ENCODE peak calls at places on chromosome 11, in four cellular contexts. B is BE2C; K is naive thymus-derived CD4-positive, alpha-beta T cell; A is tibial artery. C is an unnamed sample.

GRCh38 chr11:33376331-33377099 is 119.3 kb downstream of the HIPK3 start:
- DNase-seq in B (no peak), K (no peak), A (no peak), C (no peak)

GRCh38 chr11:91560434-91560833 is 664.2 kb upstream of the FAT3 start:
- DNase-seq in B (no peak), K (no peak), A (no peak), C (no peak)

GRCh38 chr11:5689551-5689983 is at the start of gene TRIM22:
- DNase-seq in B (no peak), K (peak; percentile 79), A (peak; percentile 73), C (no peak)

GRCh38 chr11:115959098-115959497 is 454.9 kb upstream of the CADM1 start:
- DNase-seq in B (no peak), K (no peak), A (no peak), C (no peak)

GRCh38 chr11:10387209-10388083 is 67.6 kb upstream of the AMPD3 start:
- DNase-seq in B (no peak), K (no peak), A (peak; percentile 86), C (peak; percentile 83)

GRCh38 chr11:121741954-121742361 is 289.2 kb upstream of the SORL1-AS1 start:
- DNase-seq in B (peak; percentile 83), K (no peak), A (peak; percentile 94), C (peak; percentile 91)

GRCh38 chr11:39120890-39121289 is 2338.6 kb downstream of the LRRC4C start:
- DNase-seq in B (no peak), K (no peak), A (no peak), C (no peak)

GRCh38 chr11:85316967-85317366 is 310.2 kb downstream of the DLG2 start:
- DNase-seq in B (no peak), K (no peak), A (no peak), C (no peak)

GRCh38 chr11:102534261-102534872 is 3.8 kb upstream of the MMP7 start:
- DNase-seq in B (no peak), K (no peak), A (no peak), C (no peak)

GRCh38 chr11:100105605-100106358 is 581.3 kb upstream of the ARHGAP42 start:
- DNase-seq in B (no peak), K (no peak), A (no peak), C (no peak)

GRCh38 chr11:116916872-116917271 is 79.5 kb upstream of the APOA1 start:
- DNase-seq in B (no peak), K (no peak), A (no peak), C (no peak)

GRCh38 chr11:118883368-118884071 is at the start of gene CXCR5:
- DNase-seq in B (no peak), K (no peak), A (no peak), C (no peak)

GRCh38 chr11:81007046-81007445 is 1566.2 kb upstream of the TENM4 start:
- DNase-seq in B (no peak), K (no peak), A (no peak), C (no peak)

GRCh38 chr11:134863294-134863693 is 451.3 kb upstream of the B3GAT1 start:
- DNase-seq in B (no peak), K (no peak), A (no peak), C (no peak)

GRCh38 chr11:4991066-4991465 is 3.6 kb upstream of the OR51L1 start:
- DNase-seq in B (no peak), K (no peak), A (no peak), C (no peak)

GRCh38 chr11:33835143-33835878 is 56.6 kb downstream of the LMO2 start:
- DNase-seq in B (no peak), K (no peak), A (no peak), C (no peak)

GRCh38 chr11:36077886-36078685 is 134.2 kb downstream of the LDLRAD3 start:
- DNase-seq in B (no peak), K (no peak), A (no peak), C (no peak)

GRCh38 chr11:34343153-34343552 is 14.7 kb downstream of the ABTB2 start:
- DNase-seq in B (no peak), K (no peak), A (no peak), C (no peak)

GRCh38 chr11:22785251-22785650 is 44.4 kb downstream of the SVIP start:
- DNase-seq in B (no peak), K (no peak), A (no peak), C (no peak)

GRCh38 chr11:32333335-32333991 is 101.9 kb downstream of the WT1 start:
- DNase-seq in B (no peak), K (peak; percentile 9), A (peak; percentile 70), C (peak; percentile 73)

GRCh38 chr11:43918662-43919061 is 23.8 kb upstream of the C11orf96 start:
- DNase-seq in B (no peak), K (no peak), A (no peak), C (no peak)

GRCh38 chr11:69108030-69108429 is 47.7 kb upstream of the SMIM38 start:
- DNase-seq in B (no peak), K (no peak), A (no peak), C (no peak)

GRCh38 chr11:68822546-68822945 is 19.2 kb downstream of the CPT1A start:
- DNase-seq in B (no peak), K (no peak), A (no peak), C (no peak)

GRCh38 chr11:76885390-76886097 is 24.8 kb downstream of the ACER3 start:
- DNase-seq in B (no peak), K (no peak), A (no peak), C (no peak)

GRCh38 chr11:95849087-95849825 is 59.0 kb downstream of the CEP57 start:
- DNase-seq in B (peak; percentile 54), K (peak; percentile 18), A (peak; percentile 79), C (peak; percentile 63)

GRCh38 chr11:72308226-72309073 is 64.5 kb upstream of the PHOX2A start:
- DNase-seq in B (peak; percentile 98), K (no peak), A (no peak), C (no peak)

GRCh38 chr11:35953081-35953480 is 9.2 kb downstream of the LDLRAD3 start:
- DNase-seq in B (peak; percentile 45), K (no peak), A (no peak), C (no peak)

GRCh38 chr11:61542024-61542461 is 33.5 kb downstream of the LRRC10B start:
- DNase-seq in B (peak; percentile 41), K (no peak), A (no peak), C (no peak)

GRCh38 chr11:1629326-1630185 is at the start of gene KRTAP5-5:
- DNase-seq in B (no peak), K (no peak), A (no peak), C (no peak)

GRCh38 chr11:134033696-134034491 is 35.0 kb upstream of the JAM3 start:
- DNase-seq in B (peak; percentile 95), K (peak; percentile 54), A (peak; percentile 95), C (peak; percentile 91)

GRCh38 chr11:77088236-77089003 is 14.2 kb upstream of the OMP start:
- DNase-seq in B (no peak), K (no peak), A (peak; percentile 48), C (no peak)

GRCh38 chr11:65428578-65429068 is 6.0 kb downstream of the NEAT1 start:
- DNase-seq in B (no peak), K (peak; percentile 35), A (peak; percentile 72), C (peak; percentile 58)

GRCh38 chr11:65429069-65429681 is 6.6 kb downstream of the NEAT1 start:
- DNase-seq in B (no peak), K (no peak), A (peak; percentile 64), C (peak; percentile 61)

GRCh38 chr11:65430406-65431217 is 8.0 kb downstream of the NEAT1 start:
- DNase-seq in B (no peak), K (peak; percentile 45), A (no peak), C (peak; percentile 50)

GRCh38 chr11:65431452-65432132 is 9.0 kb downstream of the NEAT1 start:
- DNase-seq in B (no peak), K (peak; percentile 76), A (no peak), C (peak; percentile 44)

DNA sequence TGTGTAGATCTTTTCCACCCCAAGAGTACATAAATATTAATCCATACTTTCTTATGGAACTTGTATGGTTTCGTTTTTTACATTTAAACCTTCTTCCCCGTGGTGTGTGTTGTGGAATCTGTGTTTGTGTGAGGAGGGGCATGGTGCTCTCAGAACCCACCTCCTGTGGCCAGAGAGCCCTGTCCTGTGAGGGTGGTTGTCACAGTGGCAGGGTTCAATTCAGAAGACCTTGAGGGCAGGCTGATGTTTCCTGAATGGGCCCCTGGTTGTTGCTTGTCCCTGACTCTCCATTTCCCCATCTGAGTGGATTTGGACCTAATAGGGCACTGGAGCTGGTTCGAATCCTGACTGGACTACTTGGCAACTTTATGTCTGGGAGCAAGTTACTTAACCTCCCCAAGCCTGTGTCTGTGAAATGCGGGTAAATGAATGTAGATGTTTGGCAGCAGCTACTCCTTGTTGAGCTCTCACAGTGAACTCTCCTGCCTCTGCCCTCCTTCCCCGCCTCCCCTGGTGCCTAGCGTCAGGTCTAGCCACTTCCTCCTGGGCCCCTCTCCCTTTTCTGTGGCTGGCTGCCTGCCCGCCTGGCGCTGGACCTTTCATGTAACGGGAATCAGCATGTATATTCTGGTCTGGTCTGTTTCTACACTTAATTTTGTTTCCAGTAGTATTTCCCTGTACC is 7.3 kb downstream of the NEAT1 start:
- DNase-seq in B (peak; percentile 63), K (peak; percentile 46), A (peak; percentile 87), C (peak; percentile 73)
- H3K4me3 ChIP-seq in B (peak overlapping the region; percentile 38), K (peak overlapping the region; percentile 74), A (peak overlapping the region; percentile 97), C (peak overlapping the region; percentile 95)

GRCh38 chr11:75406338-75406777 is 7.0 kb downstream of the RPS3 start:
- DNase-seq in B (peak; percentile 67), K (no peak), A (no peak), C (no peak)
- H3K4me1 ChIP-seq in B (peaks cover 49% of the 10 kb centered on the region), K (peaks cover 8% of the 10 kb centered on the region), A (peaks cover 2% of the 10 kb centered on the region), C (no peaks in the 10 kb centered on the region)

GRCh38 chr11:82146789-82147188 is 586.9 kb downstream of the FAM181B start:
- DNase-seq in B (no peak), K (no peak), A (no peak), C (no peak)
- H3K4me3 ChIP-seq in B (no peak overlapping the region), K (no peak overlapping the region), A (no peak overlapping the region), C (no peak overlapping the region)

GRCh38 chr11:113876074-113876797 is 864 bp upstream of the USP28 start:
- DNase-seq in B (no peak), K (peak; percentile 3), A (no peak), C (no peak)
- H3K4me1 ChIP-seq in B (peaks cover 3% of the 10 kb centered on the region), K (no peaks in the 10 kb centered on the region), A (peaks cover 3% of the 10 kb centered on the region), C (peaks cover 21% of the 10 kb centered on the region)

GRCh38 chr11:67262731-67263675 is 3.3 kb upstream of the GRK2 start:
- DNase-seq in B (peak; percentile 88), K (peak; percentile 66), A (peak; percentile 88), C (peak; percentile 83)

GRCh38 chr11:67261942-67262681 is 4.2 kb upstream of the GRK2 start:
- DNase-seq in B (no peak), K (no peak), A (peak; percentile 67), C (no peak)

GRCh38 chr11:67264260-67264659 is 2.0 kb upstream of the GRK2 start:
- DNase-seq in B (no peak), K (no peak), A (no peak), C (no peak)

GRCh38 chr11:67260406-67260805 is 5.9 kb upstream of the GRK2 start:
- DNase-seq in B (no peak), K (no peak), A (no peak), C (no peak)

GRCh38 chr11:67261635-67261941 is 4.7 kb upstream of the GRK2 start:
- DNase-seq in B (no peak), K (no peak), A (no peak), C (no peak)
- H3K4me3 ChIP-seq in B (peak overlapping the region; percentile 55), K (no peak overlapping the region), A (peak overlapping the region; percentile 33), C (peak overlapping the region; percentile 37)